ENCODE peak calls at places on chromosomes 2 and 18, in seven cellular contexts. One of them, this sample, is unnamed.

GRCh38 chr2:6927186-6927585 is 10.0 kb downstream of the RNF144A start:
- DNase-seq in fibroblast of lung: no peak
- DNase-seq in tibial artery: no peak
- DNase-seq in fibroblast of pulmonary artery: no peak
- DNase-seq in mucosa of descending colon: no peak
- DNase-seq in Peyer's patch: no peak
- DNase-seq in GM20000: no peak
- DNase-seq in this sample: no peak

GRCh38 chr2:70553334-70553583 is 367 bp downstream of the TGFA start:
- DNase-seq in fibroblast of lung: no peak
- DNase-seq in tibial artery: no peak
- DNase-seq in fibroblast of pulmonary artery: no peak
- DNase-seq in mucosa of descending colon: peak; percentile 70
- DNase-seq in Peyer's patch: peak; percentile 83
- DNase-seq in GM20000: no peak
- DNase-seq in this sample: peak; percentile 22

GRCh38 chr2:72367530-72368225 is 220.0 kb upstream of the CYP26B1 start:
- DNase-seq in fibroblast of lung: peak; percentile 85
- DNase-seq in tibial artery: peak; percentile 74
- DNase-seq in fibroblast of pulmonary artery: peak; percentile 96
- DNase-seq in mucosa of descending colon: peak; percentile 15
- DNase-seq in Peyer's patch: no peak
- DNase-seq in GM20000: no peak
- DNase-seq in this sample: no peak

GRCh38 chr2:221716434-221717303 is 144.6 kb upstream of the EPHA4 start:
- DNase-seq in fibroblast of lung: peak; percentile 77
- DNase-seq in tibial artery: no peak
- DNase-seq in fibroblast of pulmonary artery: peak; percentile 55
- DNase-seq in mucosa of descending colon: peak; percentile 46
- DNase-seq in Peyer's patch: no peak
- DNase-seq in GM20000: no peak
- DNase-seq in this sample: no peak

GRCh38 chr2:156803243-156803642 is 367.1 kb downstream of the GPD2 start:
- DNase-seq in fibroblast of lung: no peak
- DNase-seq in tibial artery: no peak
- DNase-seq in fibroblast of pulmonary artery: no peak
- DNase-seq in mucosa of descending colon: peak; percentile 15
- DNase-seq in Peyer's patch: peak; percentile 41
- DNase-seq in GM20000: no peak
- DNase-seq in this sample: no peak

GRCh38 chr2:144567745-144568144 is 47.8 kb upstream of the ZEB2 start:
- DNase-seq in fibroblast of lung: no peak
- DNase-seq in tibial artery: no peak
- DNase-seq in fibroblast of pulmonary artery: no peak
- DNase-seq in mucosa of descending colon: no peak
- DNase-seq in Peyer's patch: no peak
- DNase-seq in GM20000: no peak
- DNase-seq in this sample: no peak

GRCh38 chr18:1173593-1173992 is 268.9 kb downstream of the ADCYAP1 start:
- DNase-seq in fibroblast of lung: no peak
- DNase-seq in tibial artery: no peak
- DNase-seq in fibroblast of pulmonary artery: no peak
- DNase-seq in mucosa of descending colon: no peak
- DNase-seq in Peyer's patch: no peak
- DNase-seq in GM20000: no peak
- DNase-seq in this sample: no peak

GRCh38 chr2:111701798-111702118 is 182.2 kb downstream of the ANAPC1 start:
- DNase-seq in fibroblast of lung: no peak
- DNase-seq in tibial artery: peak; percentile 3
- DNase-seq in fibroblast of pulmonary artery: no peak
- DNase-seq in mucosa of descending colon: no peak
- DNase-seq in Peyer's patch: no peak
- DNase-seq in GM20000: no peak
- DNase-seq in this sample: no peak

GRCh38 chr2:85248741-85249524 is 78.9 kb downstream of the TGOLN2 start:
- DNase-seq in fibroblast of lung: peak; percentile 97
- DNase-seq in tibial artery: peak; percentile 74
- DNase-seq in fibroblast of pulmonary artery: peak; percentile 96
- DNase-seq in mucosa of descending colon: peak; percentile 71
- DNase-seq in Peyer's patch: no peak
- DNase-seq in GM20000: no peak
- DNase-seq in this sample: no peak

GRCh38 chr2:189819297-189819704 is 35.1 kb downstream of the PMS1 start:
- DNase-seq in fibroblast of lung: peak; percentile 86
- DNase-seq in tibial artery: no peak
- DNase-seq in fibroblast of pulmonary artery: peak; percentile 64
- DNase-seq in mucosa of descending colon: no peak
- DNase-seq in Peyer's patch: no peak
- DNase-seq in GM20000: no peak
- DNase-seq in this sample: no peak

GRCh38 chr2:101758001-101758400 is 60.5 kb downstream of the MAP4K4 start:
- DNase-seq in fibroblast of lung: peak; percentile 75
- DNase-seq in tibial artery: no peak
- DNase-seq in fibroblast of pulmonary artery: no peak
- DNase-seq in mucosa of descending colon: no peak
- DNase-seq in Peyer's patch: no peak
- DNase-seq in GM20000: no peak
- DNase-seq in this sample: no peak

GRCh38 chr2:79994161-79994560 is 310.4 kb downstream of the LRRTM1 start:
- DNase-seq in fibroblast of lung: no peak
- DNase-seq in tibial artery: no peak
- DNase-seq in fibroblast of pulmonary artery: no peak
- DNase-seq in mucosa of descending colon: no peak
- DNase-seq in Peyer's patch: no peak
- DNase-seq in GM20000: no peak
- DNase-seq in this sample: no peak

GRCh38 chr2:48699377-48699951 is 56.1 kb downstream of the LHCGR start:
- DNase-seq in fibroblast of lung: peak; percentile 97
- DNase-seq in tibial artery: no peak
- DNase-seq in fibroblast of pulmonary artery: peak; percentile 45
- DNase-seq in mucosa of descending colon: no peak
- DNase-seq in Peyer's patch: no peak
- DNase-seq in GM20000: no peak
- DNase-seq in this sample: no peak

DNA sequence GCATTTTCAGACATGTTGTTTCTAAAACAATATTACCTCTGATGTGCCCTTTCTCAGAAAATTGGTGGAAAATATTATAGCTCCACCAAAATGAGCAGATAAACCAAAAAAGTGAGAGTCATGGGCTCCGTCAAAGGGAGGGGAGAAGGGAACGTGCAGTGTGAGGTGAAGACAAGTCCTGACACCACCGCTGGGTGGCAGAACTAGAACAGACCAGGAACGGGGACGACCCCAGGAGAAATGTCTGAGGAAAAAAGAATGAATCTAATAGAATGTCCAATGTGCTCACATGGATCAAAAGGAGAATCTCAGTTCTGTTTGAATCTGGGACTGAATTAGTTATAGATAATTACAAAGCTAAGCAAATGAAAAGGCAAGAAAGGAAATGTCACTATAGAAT is 22.6 kb upstream of the BCL2 start:
- DNase-seq in fibroblast of lung: peak; percentile 22
- DNase-seq in tibial artery: no peak
- DNase-seq in fibroblast of pulmonary artery: peak; percentile 56
- DNase-seq in mucosa of descending colon: no peak
- DNase-seq in Peyer's patch: no peak
- DNase-seq in GM20000: peak; percentile 64
- DNase-seq in this sample: peak; percentile 53
- TF ChIP-seq CTCF in fibroblast of lung: peak; percentile 40
- TF ChIP-seq CTCF in tibial artery: peak; percentile 18
- TF ChIP-seq CTCF in fibroblast of pulmonary artery: peak; percentile 58
- TF ChIP-seq CTCF in mucosa of descending colon: no peak
- TF ChIP-seq CTCF in Peyer's patch: peak; percentile 23
- TF ChIP-seq CTCF in GM20000: peak; percentile 66
- TF ChIP-seq CTCF in this sample: peak; percentile 41

DNA sequence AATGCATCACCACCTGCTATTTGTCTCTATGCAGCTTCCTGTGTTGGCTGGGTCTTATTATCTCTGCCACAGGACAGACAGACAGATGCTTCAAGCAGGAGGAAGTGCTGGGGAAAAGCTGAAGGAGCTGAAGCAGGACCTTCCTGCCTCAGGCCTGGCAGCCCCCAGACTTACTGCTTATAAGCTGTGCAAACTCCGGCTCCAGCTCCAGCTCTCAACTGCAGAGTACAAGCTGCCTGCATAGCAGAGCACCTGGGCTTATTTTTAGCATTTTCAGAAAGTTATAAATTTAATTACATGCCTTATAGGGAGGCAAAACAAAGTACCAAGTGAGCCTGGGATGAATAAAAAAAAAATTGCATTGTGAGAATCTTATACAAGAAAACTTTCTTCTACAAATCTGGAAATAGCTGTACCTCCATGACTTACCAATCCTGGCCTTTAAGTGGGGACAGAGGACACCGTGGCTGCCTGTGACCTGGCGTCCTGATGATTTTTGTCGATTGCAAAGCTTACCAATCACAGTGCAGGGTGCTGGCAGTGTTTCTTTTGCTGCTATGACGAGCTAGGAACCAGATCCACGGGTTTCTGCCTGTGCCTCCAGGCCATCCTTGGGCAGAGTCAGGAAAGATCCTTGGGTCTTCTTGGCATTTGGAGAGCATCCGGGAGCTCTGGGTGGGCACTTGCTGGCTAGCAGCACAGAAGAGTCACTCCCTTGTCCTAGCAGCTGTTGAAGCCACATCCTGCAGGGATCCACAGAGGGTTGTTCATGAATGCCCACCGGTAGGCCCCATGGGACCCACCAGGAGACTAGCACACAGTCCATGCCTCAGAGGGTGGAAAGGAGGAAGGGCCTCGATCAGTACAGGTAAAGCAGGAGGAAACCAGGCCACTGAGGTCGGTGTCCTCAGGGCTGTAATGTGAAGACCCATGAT is 206.1 kb downstream of the SEPTIN10 start:
- DNase-seq in fibroblast of lung: no peak
- DNase-seq in tibial artery: no peak
- DNase-seq in fibroblast of pulmonary artery: no peak
- DNase-seq in mucosa of descending colon: no peak
- DNase-seq in Peyer's patch: no peak
- DNase-seq in GM20000: no peak
- DNase-seq in this sample: no peak
- TF ChIP-seq CTCF in fibroblast of lung: no peak
- TF ChIP-seq CTCF in tibial artery: no peak
- TF ChIP-seq CTCF in fibroblast of pulmonary artery: no peak
- TF ChIP-seq CTCF in mucosa of descending colon: no peak
- TF ChIP-seq CTCF in Peyer's patch: no peak
- TF ChIP-seq CTCF in GM20000: no peak
- TF ChIP-seq CTCF in this sample: no peak

GRCh38 chr2:232597362-232598079 is 35.9 kb upstream of the EFHD1 start:
- DNase-seq in fibroblast of lung: no peak
- DNase-seq in tibial artery: no peak
- DNase-seq in fibroblast of pulmonary artery: no peak
- DNase-seq in mucosa of descending colon: no peak
- DNase-seq in Peyer's patch: no peak
- DNase-seq in GM20000: no peak
- DNase-seq in this sample: no peak

GRCh38 chr2:232588031-232588430 is 37.5 kb downstream of the EIF4E2 start:
- DNase-seq in fibroblast of lung: no peak
- DNase-seq in tibial artery: no peak
- DNase-seq in fibroblast of pulmonary artery: no peak
- DNase-seq in mucosa of descending colon: no peak
- DNase-seq in Peyer's patch: no peak
- DNase-seq in GM20000: no peak
- DNase-seq in this sample: no peak

GRCh38 chr2:232593931-232594330 is 39.5 kb upstream of the EFHD1 start:
- DNase-seq in fibroblast of lung: no peak
- DNase-seq in tibial artery: no peak
- DNase-seq in fibroblast of pulmonary artery: no peak
- DNase-seq in mucosa of descending colon: no peak
- DNase-seq in Peyer's patch: peak; percentile 61
- DNase-seq in GM20000: no peak
- DNase-seq in this sample: no peak

GRCh38 chr2:232588680-232589585 is 38.4 kb downstream of the EIF4E2 start:
- DNase-seq in fibroblast of lung: peak; percentile 88
- DNase-seq in tibial artery: no peak
- DNase-seq in fibroblast of pulmonary artery: peak; percentile 83
- DNase-seq in mucosa of descending colon: peak; percentile 79
- DNase-seq in Peyer's patch: no peak
- DNase-seq in GM20000: no peak
- DNase-seq in this sample: no peak

GRCh38 chr2:232592687-232593407 is 40.6 kb upstream of the EFHD1 start:
- DNase-seq in fibroblast of lung: peak; percentile 89
- DNase-seq in tibial artery: no peak
- DNase-seq in fibroblast of pulmonary artery: peak; percentile 80
- DNase-seq in mucosa of descending colon: peak; percentile 67
- DNase-seq in Peyer's patch: peak; percentile 73
- DNase-seq in GM20000: no peak
- DNase-seq in this sample: no peak
- TF ChIP-seq CTCF in fibroblast of lung: no peak
- TF ChIP-seq CTCF in tibial artery: no peak
- TF ChIP-seq CTCF in fibroblast of pulmonary artery: peak; percentile 14
- TF ChIP-seq CTCF in mucosa of descending colon: no peak
- TF ChIP-seq CTCF in Peyer's patch: peak; percentile 46
- TF ChIP-seq CTCF in GM20000: no peak
- TF ChIP-seq CTCF in this sample: no peak

DNA sequence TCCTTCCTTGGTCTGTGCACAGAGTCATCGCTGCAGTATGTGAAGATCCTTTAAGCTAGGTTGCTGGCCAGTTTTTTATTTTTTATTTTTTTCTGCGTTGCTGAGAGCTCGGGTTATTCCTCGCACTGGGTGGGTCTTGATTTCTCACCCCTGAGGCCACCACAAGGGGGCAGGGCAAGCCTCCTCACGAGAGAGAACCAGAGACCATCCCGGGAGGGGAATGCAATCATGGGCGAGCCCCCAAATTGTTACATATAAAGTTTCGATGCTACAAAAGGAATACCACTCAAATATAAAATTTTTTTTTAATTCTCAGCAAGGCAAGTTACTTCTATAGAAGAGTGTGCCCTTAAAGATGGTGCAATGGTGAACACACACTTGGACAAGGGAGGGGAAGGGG is 24.9 kb downstream of the HTR2B start:
- DNase-seq in fibroblast of lung: no peak
- DNase-seq in tibial artery: no peak
- DNase-seq in fibroblast of pulmonary artery: no peak
- DNase-seq in mucosa of descending colon: peak; percentile 35
- DNase-seq in Peyer's patch: no peak
- DNase-seq in GM20000: no peak
- DNase-seq in this sample: peak; percentile 10
- TF ChIP-seq CTCF in fibroblast of lung: no peak
- TF ChIP-seq CTCF in tibial artery: no peak
- TF ChIP-seq CTCF in fibroblast of pulmonary artery: peak; percentile 3
- TF ChIP-seq CTCF in mucosa of descending colon: no peak
- TF ChIP-seq CTCF in Peyer's patch: no peak
- TF ChIP-seq CTCF in GM20000: no peak
- TF ChIP-seq CTCF in this sample: no peak

This sample was measured in endothelial cell.